ENCODE peak calls at places on chromosomes 5 and 9, in six cellular contexts. A is fibroblast of mammary gland; G is kidney epithelial cell; Y is CD4-positive, CD25-positive, alpha-beta regulatory T cell; H is tibial artery; X is CD4-positive, alpha-beta memory T cell. O is an unnamed sample.

GRCh38 chr9:37582548-37583157 is 6.5 kb upstream of the FBXO10 start:
- DNase-seq in A (peak), H (no peak), X (peak), Y (no peak), G (peak), O (peak)

GRCh38 chr9:84779892-84780291 is 110.4 kb downstream of the NTRK2 start:
- DNase-seq in H (no peak), X (no peak), A (peak), G (no peak), Y (no peak), O (no peak)

GRCh38 chr9:130931508-130932150 is 7.4 kb downstream of the FIBCD1 start:
- DNase-seq in A (no peak), G (no peak), X (no peak), Y (no peak), H (no peak), O (no peak)

GRCh38 chr9:82275531-82275930 is 287.0 kb downstream of the SPATA31D1 start:
- DNase-seq in X (no peak), A (peak), Y (no peak), H (no peak), G (no peak), O (no peak)

GRCh38 chr9:297104-297794 is 82.6 kb downstream of the DOCK8 start:
- DNase-seq in Y (no peak), X (no peak), H (peak), A (peak), G (no peak), O (no peak)

GRCh38 chr5:93665649-93666048 is 75.8 kb downstream of the POU5F2 start:
- DNase-seq in G (no peak), Y (no peak), X (no peak), H (no peak), A (no peak), O (no peak)

GRCh38 chr5:123874600-123875201 is 362.7 kb downstream of the CSNK1G3 start:
- DNase-seq in H (no peak), Y (no peak), X (no peak), G (no peak), A (no peak), O (peak)

GRCh38 chr9:127924736-127925444 is 5.7 kb downstream of the PIP5KL1 start:
- DNase-seq in A (no peak), H (no peak), X (no peak), Y (no peak), G (no peak), O (no peak)

GRCh38 chr9:93654351-93654961 is 78.1 kb downstream of the PHF2 start:
- DNase-seq in X (no peak), A (no peak), G (no peak), Y (no peak), H (peak), O (no peak)

GRCh38 chr9:111711548-111711947 is 50.1 kb downstream of the GNG10 start:
- DNase-seq in G (no peak), H (no peak), Y (no peak), X (no peak), A (no peak), O (no peak)

GRCh38 chr9:4290427-4290837 is 9.4 kb downstream of the GLIS3 start:
- DNase-seq in A (no peak), H (no peak), X (no peak), Y (no peak), G (no peak), O (no peak)

GRCh38 chr5:133754575-133755169 is 142.3 kb upstream of the FSTL4 start:
- DNase-seq in A (peak), G (no peak), Y (no peak), H (no peak), X (no peak), O (peak)

GRCh38 chr5:5369051-5369450 is 53.4 kb upstream of the ICE1 start:
- DNase-seq in G (no peak), H (no peak), Y (no peak), X (no peak), A (no peak), O (no peak)

GRCh38 chr5:181039961-181040915 is at the start of gene BTNL9:
- DNase-seq in X (no peak), H (no peak), A (no peak), G (no peak), Y (no peak), O (no peak)

GRCh38 chr9:16645970-16646369 is 224.5 kb downstream of the BNC2 start:
- DNase-seq in H (no peak), A (no peak), Y (no peak), X (no peak), G (no peak), O (no peak)

GRCh38 chr9:119398350-119398749 is 29.1 kb upstream of the BRINP1 start:
- DNase-seq in X (no peak), G (peak), A (no peak), H (no peak), Y (no peak), O (no peak)

GRCh38 chr5:32777733-32778132 is 66.6 kb downstream of the NPR3 start:
- DNase-seq in G (no peak), X (no peak), A (peak), Y (no peak), H (no peak), O (no peak)

GRCh38 chr5:32779754-32780415 is 68.8 kb downstream of the NPR3 start:
- DNase-seq in Y (no peak), X (no peak), G (no peak), H (no peak), A (no peak), O (no peak)

GRCh38 chr5:32783658-32784057 is 72.5 kb downstream of the NPR3 start:
- DNase-seq in X (no peak), G (no peak), A (no peak), Y (no peak), H (no peak), O (no peak)

GRCh38 chr5:32778403-32778802 is 67.3 kb downstream of the NPR3 start:
- DNase-seq in H (no peak), Y (no peak), G (no peak), X (no peak), A (no peak), O (no peak)

DNA sequence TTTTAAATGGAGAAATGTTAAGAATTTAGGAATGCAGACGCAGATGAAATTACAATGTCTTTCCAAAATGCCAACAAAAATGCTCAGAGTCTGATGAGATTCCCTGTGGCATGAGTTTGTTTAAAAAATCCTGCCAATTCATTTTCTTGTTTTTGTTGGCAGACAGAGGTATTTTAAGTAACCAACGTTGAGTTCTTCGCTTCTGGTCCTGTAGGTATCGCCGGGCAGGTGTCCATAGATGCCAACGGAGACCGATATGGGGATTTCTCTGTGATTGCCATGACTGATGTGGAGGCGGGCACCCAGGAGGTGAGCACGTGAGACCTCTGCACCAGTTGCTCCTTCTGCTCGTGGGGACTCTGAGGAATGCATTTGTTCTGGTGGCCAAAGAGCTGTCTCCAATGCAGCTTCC is 69.4 kb downstream of the NPR3 start:
- DNase-seq in Y (no peak), H (no peak), X (no peak), G (no peak), A (no peak), O (no peak)
- H3K4me3 ChIP-seq in Y (no peak), H (peak), X (no peak), G (no peak), A (no peak), O (no peak)

DNA sequence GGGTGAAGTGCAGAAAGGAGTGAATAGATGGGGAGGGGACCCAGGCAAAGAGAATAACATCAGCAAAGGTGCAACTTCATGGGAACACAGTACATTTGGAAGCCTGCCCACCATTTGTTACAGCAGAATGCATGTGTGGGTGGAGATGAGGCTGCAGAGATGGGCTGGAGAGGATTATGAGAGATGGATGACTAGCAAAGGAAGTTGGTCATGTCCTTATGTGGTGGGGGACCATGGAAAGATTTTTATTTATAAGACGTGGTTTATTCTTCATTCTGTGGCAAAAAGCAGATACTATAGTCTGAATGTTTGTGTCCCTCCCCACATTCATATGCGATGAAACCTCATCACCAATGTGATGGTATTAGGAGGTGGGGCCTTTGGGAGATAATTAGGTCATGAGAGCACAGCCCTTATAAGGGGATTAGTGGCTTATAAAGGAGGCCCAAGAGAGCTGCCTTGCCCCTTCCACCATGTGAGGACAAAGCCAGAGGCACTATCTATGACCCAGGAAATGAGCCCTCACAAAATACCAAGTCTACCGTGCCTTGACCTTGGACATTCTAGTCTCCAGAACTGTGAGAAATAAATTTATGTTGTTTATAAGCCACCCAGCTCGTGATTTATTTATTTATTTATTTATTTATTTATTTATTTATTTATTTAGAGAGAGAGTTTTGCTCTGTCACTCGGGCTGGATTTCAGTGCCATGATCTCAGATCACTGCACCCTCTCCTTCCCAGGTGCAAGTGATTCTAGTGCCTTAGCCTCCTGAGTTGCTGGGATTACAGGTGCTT is 483.7 kb downstream of the RAB3C start:
- DNase-seq in H (no peak), Y (no peak), G (no peak), A (peak), X (no peak), O (peak)
- H3K4me3 ChIP-seq in H (no peak), Y (no peak), G (no peak), A (no peak), X (no peak), O (no peak)

GRCh38 chr5:137733011-137733410 is 2.9 kb downstream of the KLHL3 start:
- DNase-seq in A (peak), H (no peak), G (peak), X (no peak), Y (no peak), O (no peak)

GRCh38 chr5:137731201-137731600 is 4.7 kb downstream of the KLHL3 start:
- DNase-seq in A (peak), H (no peak), G (no peak), Y (no peak), X (no peak), O (no peak)

GRCh38 chr5:137735531-137736284 is at the start of gene KLHL3:
- DNase-seq in H (peak), G (peak), Y (peak), A (peak), X (peak), O (peak)

GRCh38 chr5:137734962-137735530 is 843 bp downstream of the KLHL3 start:
- DNase-seq in G (no peak), H (peak), A (peak), X (no peak), Y (no peak), O (peak)

GRCh38 chr5:137733922-137734695 is 1.8 kb downstream of the KLHL3 start:
- DNase-seq in G (no peak), H (no peak), A (peak), Y (no peak), X (no peak), O (peak)
- H3K4me3 ChIP-seq in G (no peak), H (peak), A (no peak), Y (peak), X (peak), O (peak)

GRCh38 chr9:124259273-124260078 is 1.7 kb downstream of the NEK6 start:
- DNase-seq in X (no peak), G (no peak), Y (no peak), H (peak), A (peak), O (peak)
- H3K4me3 ChIP-seq in X (peak), G (peak), Y (peak), H (peak), A (peak), O (peak)

DNA sequence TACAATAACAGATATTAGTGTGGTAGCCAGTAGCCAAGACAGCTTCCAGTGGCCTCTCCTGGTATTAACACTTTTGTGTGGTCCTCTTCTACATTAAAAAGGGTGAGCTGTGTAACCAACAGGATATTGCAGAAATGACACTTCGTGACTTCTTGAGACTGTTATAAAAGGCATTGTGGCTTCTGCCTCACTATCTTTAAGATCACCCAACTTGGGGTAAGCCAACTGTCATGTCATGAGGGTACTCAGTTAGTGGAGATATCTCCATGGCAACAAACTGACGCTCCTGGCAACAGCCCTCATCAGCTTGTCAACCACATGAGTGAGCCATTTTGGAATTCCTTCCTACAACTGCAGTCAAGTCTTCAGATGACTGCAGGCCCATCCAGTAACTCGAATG is 121.7 kb downstream of the DEPDC1B start:
- DNase-seq in A (no peak), Y (no peak), H (no peak), G (no peak), X (no peak), O (no peak)
- H3K4me3 ChIP-seq in A (no peak), Y (no peak), H (no peak), G (no peak), X (no peak), O (no peak)

DNA sequence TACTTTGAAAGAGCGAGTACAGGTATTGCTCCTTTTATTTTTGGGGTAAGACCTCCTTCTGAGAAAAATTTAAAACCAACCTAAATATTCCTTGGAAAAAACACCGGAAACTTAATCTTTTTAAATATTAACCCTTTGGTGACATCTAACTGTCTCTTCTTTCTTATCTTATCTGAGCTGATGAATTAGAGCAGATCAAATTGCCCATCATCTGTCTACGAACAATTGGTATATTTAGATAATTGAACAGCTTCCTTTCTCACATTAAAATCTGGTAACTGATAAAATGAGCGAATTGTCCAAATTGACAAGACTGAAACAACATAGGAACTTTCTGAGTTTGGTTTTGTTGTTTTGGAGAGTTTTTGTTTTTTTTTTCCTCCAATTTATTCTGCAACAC is 2.0 kb downstream of the ISL1 start:
- DNase-seq in A (no peak), G (no peak), Y (no peak), X (no peak), H (no peak), O (no peak)
- H3K4me3 ChIP-seq in A (no peak), G (no peak), Y (no peak), X (no peak), H (no peak), O (no peak)

GRCh38 chr5:105639511-105639910 is 2031.2 kb downstream of the EFNA5 start:
- DNase-seq in H (peak), G (no peak), X (no peak), Y (no peak), A (no peak), O (no peak)
- H3K4me3 ChIP-seq in H (no peak), G (no peak), X (no peak), Y (no peak), A (no peak), O (no peak)

GRCh38 chr5:131792900-131793299 is 3.9 kb downstream of the FNIP1 start:
- DNase-seq in X (no peak), G (no peak), A (no peak), Y (no peak), H (no peak), O (no peak)

GRCh38 chr5:131796793-131797693 is at the start of gene FNIP1:
- DNase-seq in G (peak), Y (peak), A (peak), X (peak), H (peak), O (peak)

GRCh38 chr5:131795879-131796792 is 681 bp downstream of the FNIP1 start:
- DNase-seq in H (peak), A (peak), Y (peak), G (no peak), X (peak), O (peak)

GRCh38 chr5:131795128-131795719 is 1.6 kb downstream of the FNIP1 start:
- DNase-seq in A (no peak), X (no peak), Y (no peak), G (no peak), H (no peak), O (no peak)

GRCh38 chr5:131794596-131794995 is 2.2 kb downstream of the FNIP1 start:
- DNase-seq in X (no peak), H (no peak), A (no peak), Y (no peak), G (no peak), O (no peak)
- H3K4me3 ChIP-seq in X (no peak), H (peak), A (peak), Y (peak), G (no peak), O (peak)